ENCODE peak calls at places on chromosomes 5 and 9, in five cellular contexts. One of them, this sample, is unnamed.

GRCh38 chr5:76104027-76104426 is 20.8 kb downstream of the SV2C start:
- DNase-seq in HepG2: peak; percentile 11
- DNase-seq in HCT116: no peak
- DNase-seq in K562: no peak
- DNase-seq in H1: no peak
- DNase-seq in this sample: no peak

GRCh38 chr5:76305264-76305663 is 97.8 kb upstream of the IQGAP2 start:
- DNase-seq in HepG2: no peak
- DNase-seq in HCT116: no peak
- DNase-seq in K562: no peak
- DNase-seq in H1: no peak
- DNase-seq in this sample: no peak

GRCh38 chr9:130262061-130262745 is 3.4 kb upstream of the HMCN2 start:
- DNase-seq in HepG2: no peak
- DNase-seq in HCT116: no peak
- DNase-seq in K562: no peak
- DNase-seq in H1: no peak
- DNase-seq in this sample: no peak

GRCh38 chr5:143605403-143606005 is 202.0 kb upstream of the NR3C1 start:
- DNase-seq in HepG2: no peak
- DNase-seq in HCT116: no peak
- DNase-seq in K562: no peak
- DNase-seq in H1: no peak
- DNase-seq in this sample: peak; percentile 60

GRCh38 chr5:36202521-36202961 is 39.2 kb downstream of the NADK2 start:
- DNase-seq in HepG2: no peak
- DNase-seq in HCT116: no peak
- DNase-seq in K562: no peak
- DNase-seq in H1: no peak
- DNase-seq in this sample: no peak

GRCh38 chr9:136075134-136075841 is 19.8 kb downstream of the NACC2 start:
- DNase-seq in HepG2: no peak
- DNase-seq in HCT116: no peak
- DNase-seq in K562: no peak
- DNase-seq in H1: no peak
- DNase-seq in this sample: no peak

GRCh38 chr9:87216036-87216435 is 268.7 kb upstream of the GAS1 start:
- DNase-seq in HepG2: no peak
- DNase-seq in HCT116: no peak
- DNase-seq in K562: no peak
- DNase-seq in H1: no peak
- DNase-seq in this sample: no peak

GRCh38 chr9:113541019-113541900 is 77.7 kb downstream of the RGS3 start:
- DNase-seq in HepG2: peak; percentile 37
- DNase-seq in HCT116: peak; percentile 54
- DNase-seq in K562: peak; percentile 86
- DNase-seq in H1: no peak
- DNase-seq in this sample: no peak

GRCh38 chr9:133704711-133705181 is 33.4 kb downstream of the SARDH start:
- DNase-seq in HepG2: no peak
- DNase-seq in HCT116: no peak
- DNase-seq in K562: no peak
- DNase-seq in H1: no peak
- DNase-seq in this sample: no peak

GRCh38 chr5:154778534-154778933 is 23.4 kb downstream of the LARP1 start:
- DNase-seq in HepG2: no peak
- DNase-seq in HCT116: no peak
- DNase-seq in K562: no peak
- DNase-seq in H1: no peak
- DNase-seq in this sample: no peak

GRCh38 chr9:136742640-136743391 is at the start of gene LCN10:
- DNase-seq in HepG2: peak; percentile 49
- DNase-seq in HCT116: no peak
- DNase-seq in K562: peak; percentile 74
- DNase-seq in H1: no peak
- DNase-seq in this sample: no peak

GRCh38 chr5:37015795-37016666 is 139.5 kb downstream of the NIPBL start:
- DNase-seq in HepG2: no peak
- DNase-seq in HCT116: no peak
- DNase-seq in K562: no peak
- DNase-seq in H1: no peak
- DNase-seq in this sample: no peak

GRCh38 chr5:122458278-122458872 is 146.3 kb downstream of the SNCAIP start:
- DNase-seq in HepG2: peak; percentile 6
- DNase-seq in HCT116: peak; percentile 21
- DNase-seq in K562: peak; percentile 19
- DNase-seq in H1: no peak
- DNase-seq in this sample: no peak

GRCh38 chr5:21701317-21701716 is 1151.8 kb downstream of the CDH12 start:
- DNase-seq in HepG2: no peak
- DNase-seq in HCT116: no peak
- DNase-seq in K562: no peak
- DNase-seq in H1: no peak
- DNase-seq in this sample: peak; percentile 2

GRCh38 chr5:141172381-141173204 is at the start of gene PCDHB7:
- DNase-seq in HepG2: peak; percentile 36
- DNase-seq in HCT116: peak; percentile 19
- DNase-seq in K562: peak; percentile 33
- DNase-seq in H1: no peak
- DNase-seq in this sample: no peak

GRCh38 chr9:35829084-35829763 is at the start of gene TMEM8B:
- DNase-seq in HepG2: peak; percentile 83
- DNase-seq in HCT116: peak; percentile 76
- DNase-seq in K562: peak; percentile 89
- DNase-seq in H1: no peak
- DNase-seq in this sample: no peak

GRCh38 chr9:34961574-34962480 is 3.7 kb downstream of the PHF24 start:
- DNase-seq in HepG2: no peak
- DNase-seq in HCT116: no peak
- DNase-seq in K562: no peak
- DNase-seq in H1: no peak
- DNase-seq in this sample: no peak

GRCh38 chr5:9392625-9393024 is 153.2 kb downstream of the SEMA5A start:
- DNase-seq in HepG2: no peak
- DNase-seq in HCT116: no peak
- DNase-seq in K562: no peak
- DNase-seq in H1: no peak
- DNase-seq in this sample: no peak

GRCh38 chr9:4491621-4491975 is 1.3 kb downstream of the SLC1A1 start:
- DNase-seq in HepG2: no peak
- DNase-seq in HCT116: no peak
- DNase-seq in K562: no peak
- DNase-seq in H1: peak; percentile 59
- DNase-seq in this sample: no peak

GRCh38 chr9:127161081-127161621 is 38.7 kb upstream of the ANGPTL2 start:
- DNase-seq in HepG2: no peak
- DNase-seq in HCT116: no peak
- DNase-seq in K562: no peak
- DNase-seq in H1: no peak
- DNase-seq in this sample: no peak

GRCh38 chr5:135322744-135323143 is 76.3 kb downstream of the MACROH2A1 start:
- DNase-seq in HepG2: no peak
- DNase-seq in HCT116: no peak
- DNase-seq in K562: no peak
- DNase-seq in H1: no peak
- DNase-seq in this sample: no peak

GRCh38 chr5:139881145-139881733 is 85.6 kb downstream of the PSD2 start:
- DNase-seq in HepG2: no peak
- DNase-seq in HCT116: no peak
- DNase-seq in K562: no peak
- DNase-seq in H1: no peak
- DNase-seq in this sample: no peak

GRCh38 chr9:8346291-8346690 is 546.7 kb upstream of the DMAC1 start:
- DNase-seq in HepG2: no peak
- DNase-seq in HCT116: no peak
- DNase-seq in K562: no peak
- DNase-seq in H1: no peak
- DNase-seq in this sample: no peak

GRCh38 chr5:32420506-32420905 is 24.0 kb downstream of the ZFR start:
- DNase-seq in HepG2: no peak
- DNase-seq in HCT116: no peak
- DNase-seq in K562: no peak
- DNase-seq in H1: no peak
- DNase-seq in this sample: no peak

GRCh38 chr9:135573124-135573523 is 11.6 kb downstream of the PAEP start:
- DNase-seq in HepG2: no peak
- DNase-seq in HCT116: no peak
- DNase-seq in K562: no peak
- DNase-seq in H1: no peak
- DNase-seq in this sample: no peak

GRCh38 chr9:5560439-5560838 is 50.1 kb downstream of the PDCD1LG2 start:
- DNase-seq in HepG2: no peak
- DNase-seq in HCT116: no peak
- DNase-seq in K562: no peak
- DNase-seq in H1: no peak
- DNase-seq in this sample: no peak

GRCh38 chr9:127608104-127608966 is 3.7 kb upstream of the STXBP1 start:
- DNase-seq in HepG2: peak; percentile 66
- DNase-seq in HCT116: peak; percentile 73
- DNase-seq in K562: peak; percentile 96
- DNase-seq in H1: peak; percentile 81
- DNase-seq in this sample: no peak

GRCh38 chr5:11878846-11879245 is 25.4 kb downstream of the CTNND2 start:
- DNase-seq in HepG2: no peak
- DNase-seq in HCT116: no peak
- DNase-seq in K562: no peak
- DNase-seq in H1: no peak
- DNase-seq in this sample: no peak

GRCh38 chr9:108163321-108164005 is 673.9 kb upstream of the KLF4 start:
- DNase-seq in HepG2: no peak
- DNase-seq in HCT116: no peak
- DNase-seq in K562: no peak
- DNase-seq in H1: no peak
- DNase-seq in this sample: no peak

GRCh38 chr9:77981332-77981731 is 50.3 kb downstream of the GNAQ start:
- DNase-seq in HepG2: no peak
- DNase-seq in HCT116: no peak
- DNase-seq in K562: no peak
- DNase-seq in H1: no peak
- DNase-seq in this sample: no peak

GRCh38 chr9:111348821-111349271 is 18.8 kb upstream of the OR2K2 start:
- DNase-seq in HepG2: peak; percentile 94
- DNase-seq in HCT116: no peak
- DNase-seq in K562: no peak
- DNase-seq in H1: no peak
- DNase-seq in this sample: no peak

GRCh38 chr9:114521846-114522245 is 16.6 kb upstream of the WHRN start:
- DNase-seq in HepG2: no peak
- DNase-seq in HCT116: no peak
- DNase-seq in K562: no peak
- DNase-seq in H1: no peak
- DNase-seq in this sample: no peak

GRCh38 chr5:61468483-61468865 is 136.4 kb downstream of the ZSWIM6 start:
- DNase-seq in HepG2: no peak
- DNase-seq in HCT116: peak; percentile 3
- DNase-seq in K562: no peak
- DNase-seq in H1: no peak
- DNase-seq in this sample: no peak

GRCh38 chr5:83538788-83539535 is 67.4 kb downstream of the VCAN start:
- DNase-seq in HepG2: no peak
- DNase-seq in HCT116: no peak
- DNase-seq in K562: no peak
- DNase-seq in H1: no peak
- DNase-seq in this sample: peak; percentile 19

GRCh38 chr5:143543358-143544255 is 140.1 kb upstream of the NR3C1 start:
- DNase-seq in HepG2: peak; percentile 57
- DNase-seq in HCT116: no peak
- DNase-seq in K562: no peak
- DNase-seq in H1: no peak
- DNase-seq in this sample: no peak

GRCh38 chr5:36756848-36757247 is 119.7 kb upstream of the NIPBL start:
- DNase-seq in HepG2: no peak
- DNase-seq in HCT116: no peak
- DNase-seq in K562: no peak
- DNase-seq in H1: no peak
- DNase-seq in this sample: no peak

GRCh38 chr5:24170026-24170425 is 474.8 kb downstream of the CDH10 start:
- DNase-seq in HepG2: no peak
- DNase-seq in HCT116: no peak
- DNase-seq in K562: no peak
- DNase-seq in H1: no peak
- DNase-seq in this sample: no peak

DNA sequence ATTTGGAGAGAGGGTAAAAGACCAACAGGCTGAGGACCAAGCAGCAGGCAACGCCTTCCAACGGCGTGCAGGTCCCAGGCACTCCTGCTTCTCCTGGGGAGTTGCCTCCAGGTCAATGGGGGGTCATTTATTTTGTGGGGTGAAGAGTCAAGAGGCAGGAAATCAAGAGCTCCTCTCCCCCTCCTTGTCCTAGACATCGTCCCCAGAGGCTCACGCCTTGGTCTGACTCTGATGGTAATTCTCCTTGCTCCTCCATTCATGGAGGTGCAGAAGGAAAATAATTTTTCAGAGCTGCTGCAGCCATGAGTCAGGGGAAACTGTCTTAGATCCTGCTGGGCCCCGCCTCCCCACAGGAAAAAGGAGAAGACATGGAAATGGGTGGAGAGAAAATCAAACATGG is 141.7 kb downstream of the CMYA5 start:
- DNase-seq in HepG2: no peak
- DNase-seq in HCT116: no peak
- DNase-seq in K562: no peak
- DNase-seq in H1: no peak
- DNase-seq in this sample: no peak
- TF ChIP-seq SRF in HepG2: no peak
- TF ChIP-seq SRF in HCT116: no peak
- TF ChIP-seq SRF in K562: no peak
- TF ChIP-seq SRF in H1: no peak
- TF ChIP-seq SRF in this sample: no peak

GRCh38 chr5:172854958-172855357 is 20.9 kb downstream of the ERGIC1 start:
- DNase-seq in HepG2: no peak
- DNase-seq in HCT116: no peak
- DNase-seq in K562: no peak
- DNase-seq in H1: no peak
- DNase-seq in this sample: no peak
- H3K4me1 ChIP-seq in HepG2: peaks cover 96% of the 10 kb centered on the region
- H3K4me1 ChIP-seq in HCT116: no peaks in the 10 kb centered on the region
- H3K4me1 ChIP-seq in K562: no peaks in the 10 kb centered on the region
- H3K4me1 ChIP-seq in H1: no peaks in the 10 kb centered on the region
- H3K4me1 ChIP-seq in this sample: peaks cover 10% of the 10 kb centered on the region

DNA sequence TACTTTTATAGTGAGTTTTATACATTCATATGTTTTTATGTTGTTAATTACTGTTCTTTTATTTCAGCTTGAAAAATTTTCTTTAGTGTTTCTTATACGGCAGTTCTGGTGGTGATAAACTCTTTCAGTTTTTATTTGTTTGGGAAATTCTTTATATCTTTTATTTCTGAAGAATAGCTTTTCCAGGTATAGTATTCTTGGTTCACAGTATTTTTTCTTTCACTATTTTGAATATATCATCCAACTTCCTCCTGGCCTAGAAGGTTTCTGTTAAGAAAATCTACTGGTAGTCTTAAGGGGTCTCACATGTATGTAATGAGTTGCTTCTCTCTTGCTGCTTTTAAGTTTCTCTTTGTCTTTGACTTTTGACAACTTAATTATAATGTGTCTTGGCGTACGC is 79.4 kb downstream of the NXNL2 start:
- DNase-seq in HepG2: no peak
- DNase-seq in HCT116: no peak
- DNase-seq in K562: no peak
- DNase-seq in H1: no peak
- DNase-seq in this sample: no peak
- TF ChIP-seq SRF in HepG2: no peak
- TF ChIP-seq SRF in HCT116: no peak
- TF ChIP-seq SRF in K562: no peak
- TF ChIP-seq SRF in H1: no peak
- TF ChIP-seq SRF in this sample: no peak

GRCh38 chr5:102857090-102857818 is 102.1 kb downstream of the PAM start:
- DNase-seq in HepG2: no peak
- DNase-seq in HCT116: no peak
- DNase-seq in K562: no peak
- DNase-seq in H1: no peak
- DNase-seq in this sample: no peak
- H3K4me1 ChIP-seq in HepG2: peaks cover 7% of the 10 kb centered on the region
- H3K4me1 ChIP-seq in HCT116: peaks cover 77% of the 10 kb centered on the region
- H3K4me1 ChIP-seq in K562: no peaks in the 10 kb centered on the region
- H3K4me1 ChIP-seq in H1: no peaks in the 10 kb centered on the region
- H3K4me1 ChIP-seq in this sample: no peaks in the 10 kb centered on the region

This sample was measured in GM12878.